ENCODE peak calls at places on chromosomes 11 and 22, in five cellular contexts. Q is tibial nerve, P is dorsolateral prefrontal cortex, C is GM20000, T is A673. X is an unnamed sample.

GRCh38 chr22:50678218-50678650 is 5.6 kb downstream of the SHANK3 start:
- DNase-seq in T (no peak), Q (no peak), C (no peak), P (no peak), X (no peak)

GRCh38 chr11:102974552-102975280 is 19.2 kb upstream of the MMP13 start:
- DNase-seq in Q (no peak), C (no peak), T (no peak), P (no peak), X (no peak)

GRCh38 chr22:49767355-49768062 is 60.2 kb downstream of the BRD1 start:
- DNase-seq in P (peak), Q (no peak), T (peak), C (peak), X (peak)

GRCh38 chr11:10208045-10208674 is 85.9 kb downstream of the SBF2 start:
- DNase-seq in T (peak), C (peak), P (no peak), Q (no peak), X (peak)

GRCh38 chr11:86990520-86990919 is 35.3 kb upstream of the FZD4 start:
- DNase-seq in P (no peak), Q (no peak), C (no peak), T (peak), X (no peak)

GRCh38 chr11:5129457-5129877 is 8.7 kb downstream of the OR52A5 start:
- DNase-seq in Q (no peak), C (no peak), T (no peak), P (no peak), X (no peak)

GRCh38 chr11:64852804-64853520 is 8.5 kb upstream of the CDC42BPG start:
- DNase-seq in C (peak), Q (no peak), P (no peak), T (no peak), X (no peak)

GRCh38 chr22:20239951-20240773 is 28.0 kb downstream of the RTN4R start:
- DNase-seq in C (no peak), T (no peak), Q (no peak), P (peak), X (no peak)

GRCh38 chr11:11206457-11206856 is 146.6 kb downstream of the CSNK2A3 start:
- DNase-seq in P (no peak), C (no peak), Q (no peak), T (no peak), X (no peak)

GRCh38 chr11:134503596-134503995 is 91.6 kb upstream of the B3GAT1 start:
- DNase-seq in Q (no peak), T (no peak), C (no peak), P (peak), X (no peak)

GRCh38 chr11:62721994-62722393 is 5.3 kb downstream of the HNRNPUL2 start:
- DNase-seq in C (no peak), Q (no peak), T (peak), P (no peak), X (no peak)

GRCh38 chr11:60363542-60364525 is 14.5 kb upstream of the MS4A7 start:
- DNase-seq in C (peak), P (no peak), T (peak), Q (peak), X (peak)

GRCh38 chr11:123187670-123188507 is 7.2 kb downstream of the CLMP start:
- DNase-seq in Q (no peak), P (no peak), C (no peak), T (peak), X (no peak)

DNA sequence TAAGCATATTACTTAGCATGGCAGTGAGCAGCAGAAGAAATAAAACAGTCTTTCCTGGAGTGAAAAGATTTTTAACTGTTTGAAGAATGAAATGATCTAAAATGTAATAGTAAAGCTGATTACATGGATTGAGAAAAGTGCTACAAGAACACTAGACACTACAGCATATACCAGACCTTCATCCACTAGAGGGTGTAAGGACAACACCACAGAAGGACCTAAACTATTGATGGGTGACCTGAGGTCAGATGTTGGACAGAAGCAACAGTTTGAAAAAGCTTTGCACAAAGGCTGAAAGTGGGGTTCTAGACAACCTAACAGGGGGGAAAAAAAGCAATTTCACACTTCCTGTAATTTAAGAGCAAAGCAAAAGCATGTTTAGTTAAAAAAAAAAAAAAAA is 97.7 kb downstream of the RBFOX2 start:
- DNase-seq in P (no peak), C (peak), Q (no peak), T (peak), X (no peak)
- TF ChIP-seq CTCF in P (peak), C (peak), Q (peak), T (peak), X (no peak)

GRCh38 chr11:41845066-41845465 is 385.6 kb upstream of the LRRC4C start:
- DNase-seq in P (no peak), C (no peak), Q (no peak), T (no peak), X (no peak)
- TF ChIP-seq CTCF in P (no peak), C (no peak), Q (no peak), T (no peak), X (no peak)

GRCh38 chr22:39543095-39543494 is 10.5 kb upstream of the RPS19BP1 start:
- DNase-seq in P (no peak), C (no peak), Q (no peak), T (peak), X (peak)
- TF ChIP-seq CTCF in P (no peak), C (peak), Q (no peak), T (peak), X (peak)

GRCh38 chr22:46798366-46799057 is 36.1 kb downstream of the TBC1D22A start:
- DNase-seq in T (peak), C (peak), P (peak), Q (peak), X (peak)

GRCh38 chr22:46798041-46798365 is 35.6 kb downstream of the TBC1D22A start:
- DNase-seq in T (no peak), Q (no peak), P (no peak), C (no peak), X (no peak)

GRCh38 chr22:46795845-46796565 is 33.6 kb downstream of the TBC1D22A start:
- DNase-seq in P (peak), Q (no peak), C (no peak), T (no peak), X (no peak)

GRCh38 chr22:46796566-46797195 is 34.2 kb downstream of the TBC1D22A start:
- DNase-seq in P (peak), Q (no peak), C (no peak), T (no peak), X (no peak)

GRCh38 chr22:46797355-46797754 is 34.9 kb downstream of the TBC1D22A start:
- DNase-seq in P (peak), Q (no peak), T (no peak), C (no peak), X (no peak)
- TF ChIP-seq CTCF in P (no peak), Q (no peak), T (no peak), C (no peak), X (no peak)

GRCh38 chr11:8564526-8564925 is 29.5 kb downstream of the STK33 start:
- DNase-seq in P (no peak), C (no peak), T (no peak), Q (no peak), X (no peak)
- TF ChIP-seq CTCF in P (no peak), C (no peak), T (no peak), Q (no peak), X (no peak)

GRCh38 chr11:17063171-17064002 is 14.1 kb downstream of the RPS13 start:
- DNase-seq in Q (no peak), T (peak), C (peak), P (peak), X (peak)
- TF ChIP-seq CTCF in Q (peak), T (peak), C (peak), P (peak), X (peak)

GRCh38 chr11:85810871-85811611 is at the start of gene SYTL2:
- DNase-seq in P (peak), Q (peak), C (peak), T (peak), X (peak)
- TF ChIP-seq CTCF in P (peak), Q (peak), C (no peak), T (no peak), X (no peak)

DNA sequence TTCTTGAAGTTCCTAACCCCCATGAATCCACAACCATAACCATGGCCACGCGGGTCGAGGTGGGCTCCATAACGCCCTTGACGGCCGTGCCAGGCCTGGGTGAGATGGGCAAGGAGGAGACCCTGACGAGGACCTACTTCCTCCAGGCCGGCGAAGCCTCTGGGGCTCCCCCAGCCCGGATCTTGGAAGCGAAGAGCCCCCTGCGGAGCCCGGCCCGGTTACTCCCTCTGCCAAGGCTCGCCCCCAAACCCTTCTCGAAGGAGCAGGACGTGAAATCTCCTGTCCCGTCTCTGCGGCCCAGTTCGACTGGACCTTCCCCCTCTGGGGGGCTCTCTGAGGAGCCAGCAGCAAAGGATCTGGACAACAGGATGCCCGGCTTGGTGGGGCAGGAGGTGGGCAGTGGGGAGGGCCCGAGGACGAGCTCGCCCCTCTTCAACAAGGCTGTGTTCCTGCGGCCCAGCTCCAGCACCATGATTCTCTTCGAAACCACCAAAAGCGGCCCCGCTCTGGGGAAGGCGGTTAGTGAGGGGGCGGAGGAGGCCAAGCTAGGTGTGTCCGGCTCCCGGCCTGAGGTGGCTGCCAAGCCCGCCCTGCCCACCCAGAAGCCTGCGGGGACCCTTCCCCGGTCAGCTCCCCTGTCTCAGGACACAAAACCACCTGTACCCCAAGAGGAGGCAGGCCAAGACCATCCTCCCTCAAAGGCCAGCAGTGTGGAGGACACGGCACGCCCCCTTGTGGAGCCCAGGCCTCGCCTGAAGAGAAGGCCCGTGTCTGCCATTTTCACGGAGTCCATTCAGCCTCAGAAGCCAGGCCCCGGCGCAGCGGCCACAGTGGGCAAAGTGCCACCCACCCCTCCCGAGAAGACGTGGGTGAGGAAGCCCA is 75.7 kb downstream of the KIAA1671 start:
- DNase-seq in Q (peak), T (no peak), P (no peak), C (no peak), X (peak)
- TF ChIP-seq CTCF in Q (peak), T (peak), P (peak), C (peak), X (no peak)

X was measured in activated CD8-positive, alpha-beta T cell treated with anti-CD3 and anti-CD28 coated beads for 36 hours.